ENCODE peak calls at places on chromosome 15, in six cellular contexts. R, E, J, C, Y and V are unnamed samples.

GRCh38 chr15:35654334-35654733 is 108.4 kb upstream of the DPH6 start:
- DNase-seq in E (no peak), C (no peak), R (no peak), J (no peak), Y (no peak), V (no peak)

GRCh38 chr15:29849218-29849617 is 26.9 kb upstream of the TJP1 start:
- DNase-seq in J (no peak), E (no peak), Y (no peak), C (no peak), R (no peak), V (no peak)

GRCh38 chr15:57519806-57520205 is 71.9 kb upstream of the MYZAP start:
- DNase-seq in R (no peak), J (no peak), Y (no peak), E (no peak), C (no peak), V (no peak)

GRCh38 chr15:68536331-68537095 is 42.3 kb upstream of the CORO2B start:
- DNase-seq in J (peak), E (no peak), C (peak), Y (no peak), R (no peak), V (peak)

GRCh38 chr15:97976129-97976528 is 15.6 kb downstream of the ARRDC4 start:
- DNase-seq in E (no peak), J (no peak), Y (no peak), R (no peak), C (no peak), V (no peak)

GRCh38 chr15:37019479-37020433 is 80.6 kb downstream of the MEIS2 start:
- DNase-seq in Y (peak), E (no peak), C (peak), R (no peak), J (peak), V (no peak)

GRCh38 chr15:61137139-61137792 is 91.8 kb downstream of the RORA start:
- DNase-seq in J (no peak), Y (no peak), R (no peak), E (no peak), C (no peak), V (no peak)

GRCh38 chr15:89645680-89646079 is 9.6 kb downstream of the KIF7 start:
- DNase-seq in J (no peak), R (no peak), Y (no peak), C (no peak), E (no peak), V (no peak)

GRCh38 chr15:81922143-81922542 is 123.7 kb downstream of the MEX3B start:
- DNase-seq in Y (no peak), E (no peak), J (no peak), R (no peak), C (no peak), V (no peak)

GRCh38 chr15:92059036-92059970 is 205.8 kb downstream of the SLCO3A1 start:
- DNase-seq in C (no peak), R (no peak), J (no peak), Y (peak), E (no peak), V (no peak)

GRCh38 chr15:38176155-38176554 is 76.5 kb upstream of the SPRED1 start:
- DNase-seq in R (no peak), E (no peak), Y (no peak), J (peak), C (peak), V (peak)

GRCh38 chr15:98294126-98294525 is 333.6 kb downstream of the ARRDC4 start:
- DNase-seq in Y (no peak), C (no peak), R (no peak), J (no peak), E (no peak), V (no peak)

GRCh38 chr15:73906346-73907017 is 19.8 kb upstream of the LOXL1 start:
- DNase-seq in C (no peak), J (no peak), E (peak), Y (no peak), R (no peak), V (no peak)

GRCh38 chr15:79357566-79357965 is 46.7 kb downstream of the TMED3 start:
- DNase-seq in E (no peak), R (no peak), C (no peak), J (no peak), Y (no peak), V (no peak)

GRCh38 chr15:20345401-20345958 is 196.1 kb downstream of the GOLGA6L6 start:
- DNase-seq in E (peak), J (no peak), Y (no peak), R (no peak), C (no peak), V (no peak)

GRCh38 chr15:77143606-77144005 is 72.7 kb upstream of the TSPAN3 start:
- DNase-seq in J (no peak), C (peak), Y (no peak), R (no peak), E (no peak), V (no peak)

GRCh38 chr15:50187525-50187924 is 5.5 kb downstream of the SLC27A2 start:
- DNase-seq in J (no peak), C (no peak), E (no peak), Y (no peak), R (no peak), V (no peak)

GRCh38 chr15:82570721-82571519 is 30.7 kb upstream of the RPS17 start:
- DNase-seq in Y (no peak), R (no peak), E (no peak), C (no peak), J (no peak), V (no peak)

GRCh38 chr15:74695597-74696397 is at the start of gene EDC3:
- DNase-seq in Y (peak), J (peak), E (peak), C (peak), R (peak), V (peak)

GRCh38 chr15:64017082-64017588 is 29.1 kb downstream of the DAPK2 start:
- DNase-seq in Y (peak), C (no peak), R (no peak), J (no peak), E (no peak), V (no peak)

GRCh38 chr15:63408514-63408913 is 26.9 kb upstream of the CA12 start:
- DNase-seq in Y (no peak), J (peak), E (no peak), C (peak), R (no peak), V (no peak)

GRCh38 chr15:78108300-78109084 is 16.1 kb downstream of the SH2D7 start:
- DNase-seq in J (peak), E (peak), C (peak), Y (peak), R (peak), V (peak)

GRCh38 chr15:99172171-99172570 is 67.3 kb downstream of the SYNM start:
- DNase-seq in C (no peak), E (no peak), J (no peak), Y (no peak), R (no peak), V (no peak)

GRCh38 chr15:71374607-71375352 is 259.5 kb downstream of the THSD4 start:
- DNase-seq in J (no peak), R (no peak), C (peak), Y (no peak), E (no peak), V (peak)

GRCh38 chr15:100704281-100705055 is 102.1 kb downstream of the ASB7 start:
- DNase-seq in E (no peak), J (no peak), C (peak), R (no peak), Y (no peak), V (peak)

GRCh38 chr15:90322531-90322930 is 29.6 kb upstream of the ZNF774 start:
- DNase-seq in Y (no peak), C (no peak), J (no peak), R (no peak), E (no peak), V (no peak)

GRCh38 chr15:92071030-92071644 is 217.6 kb downstream of the SLCO3A1 start:
- DNase-seq in C (no peak), R (no peak), Y (peak), J (no peak), E (no peak), V (no peak)

GRCh38 chr15:39680868-39681267 is 100.0 kb downstream of the THBS1 start:
- DNase-seq in C (peak), Y (no peak), R (no peak), J (no peak), E (no peak), V (peak)

GRCh38 chr15:52082197-52083036 is 30.2 kb downstream of the BCL2L10 start:
- DNase-seq in C (no peak), Y (no peak), R (no peak), J (peak), E (no peak), V (no peak)

GRCh38 chr15:49860101-49860500 is 239.3 kb downstream of the DTWD1 start:
- DNase-seq in C (no peak), E (no peak), Y (no peak), J (peak), R (no peak), V (peak)

GRCh38 chr15:80531388-80532184 is 127.4 kb downstream of the ARNT2 start:
- DNase-seq in E (no peak), R (no peak), C (peak), Y (no peak), J (no peak), V (no peak)

GRCh38 chr15:98025237-98025636 is 64.7 kb downstream of the ARRDC4 start:
- DNase-seq in C (peak), Y (no peak), R (no peak), E (no peak), J (peak), V (no peak)

GRCh38 chr15:42716125-42716524 is 20.8 kb downstream of the CDAN1 start:
- DNase-seq in C (no peak), E (no peak), J (no peak), Y (no peak), R (no peak), V (no peak)
- TF ChIP-seq CTCF in C (no peak), E (no peak), J (no peak), Y (no peak), R (no peak), V (no peak)

GRCh38 chr15:83733206-83733605 is 79.3 kb downstream of the ADAMTSL3 start:
- DNase-seq in Y (no peak), C (peak), J (peak), E (no peak), R (no peak), V (no peak)

GRCh38 chr15:83732770-83733169 is 78.8 kb downstream of the ADAMTSL3 start:
- DNase-seq in E (no peak), J (no peak), C (no peak), Y (no peak), R (no peak), V (no peak)

GRCh38 chr15:83732196-83732595 is 78.3 kb downstream of the ADAMTSL3 start:
- DNase-seq in E (no peak), R (no peak), J (no peak), C (no peak), Y (no peak), V (no peak)

GRCh38 chr15:83733691-83734090 is 79.8 kb downstream of the ADAMTSL3 start:
- DNase-seq in Y (no peak), J (no peak), E (no peak), R (no peak), C (no peak), V (no peak)

DNA sequence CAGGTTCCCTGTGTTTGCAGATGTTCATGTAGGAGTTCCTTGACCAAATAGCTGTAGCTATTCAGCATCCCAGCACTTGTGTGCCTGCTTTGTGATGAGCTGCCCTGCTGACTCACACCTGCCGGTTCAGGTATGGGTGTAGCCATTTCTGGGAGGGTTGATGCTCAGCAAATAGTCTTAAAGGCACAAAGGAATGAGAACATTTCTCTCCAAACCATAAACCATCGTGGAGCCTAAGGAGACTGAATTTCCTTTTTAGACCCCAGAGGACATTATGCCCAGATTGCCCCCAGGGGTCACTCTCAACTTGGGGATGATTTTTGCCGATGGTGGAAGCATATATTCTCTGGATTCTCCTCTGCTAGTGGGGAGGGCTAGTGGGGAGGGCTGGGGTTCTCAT is 80.6 kb downstream of the ADAMTSL3 start:
- DNase-seq in Y (peak), J (no peak), C (peak), R (no peak), E (no peak), V (no peak)
- TF ChIP-seq CTCF in Y (peak), J (no peak), C (peak), R (no peak), E (no peak), V (no peak)

GRCh38 chr15:94674251-94674650 is 442.9 kb downstream of the MCTP2 start:
- DNase-seq in R (no peak), E (no peak), J (no peak), Y (no peak), C (no peak), V (no peak)
- TF ChIP-seq CTCF in R (no peak), E (no peak), J (no peak), Y (no peak), C (no peak), V (no peak)

GRCh38 chr15:66188464-66188863 is 65.1 kb downstream of the MEGF11 start:
- DNase-seq in C (no peak), R (no peak), Y (no peak), J (no peak), E (no peak), V (no peak)
- TF ChIP-seq CTCF in C (no peak), R (no peak), Y (no peak), J (no peak), E (no peak), V (no peak)

DNA sequence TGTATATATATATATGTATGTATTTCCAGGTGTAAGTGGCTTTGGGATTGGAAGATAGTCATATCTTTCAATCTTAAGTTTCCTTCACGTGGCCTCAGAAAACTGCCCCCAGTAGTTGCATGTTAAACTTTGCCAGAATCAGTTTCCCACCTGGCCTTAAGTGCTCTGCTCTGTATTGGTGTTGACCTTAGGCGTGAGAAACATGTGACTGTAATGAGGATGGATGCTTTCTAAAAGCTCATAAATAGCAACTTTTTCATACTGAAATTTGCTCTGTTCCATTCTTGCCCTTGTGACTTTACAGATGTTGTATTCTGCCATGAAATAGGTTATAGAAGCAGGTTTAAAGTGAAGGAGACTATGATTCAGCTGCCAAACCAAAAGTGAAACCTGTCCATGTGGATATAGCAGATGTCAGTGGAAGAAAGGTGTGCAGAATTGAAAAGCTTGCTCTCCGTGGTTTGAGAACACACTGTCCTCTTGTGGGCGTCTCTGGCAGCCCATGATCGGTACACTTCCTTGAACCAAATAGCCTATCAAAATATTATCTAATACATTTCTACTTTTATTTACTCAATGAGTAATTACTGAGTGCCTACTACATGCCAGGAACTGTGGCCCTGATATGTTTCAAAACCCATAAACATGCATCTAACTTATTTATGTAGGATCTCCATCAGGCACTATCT is 15.8 kb downstream of the SCG5 start:
- DNase-seq in Y (no peak), J (no peak), R (no peak), C (no peak), E (no peak), V (no peak)
- TF ChIP-seq CTCF in Y (no peak), J (peak), R (no peak), C (no peak), E (no peak), V (no peak)

GRCh38 chr15:58839485-58839884 is 68.4 kb downstream of the MINDY2 start:
- DNase-seq in J (no peak), E (no peak), Y (no peak), R (no peak), C (peak), V (no peak)
- TF ChIP-seq CTCF in J (peak), E (no peak), Y (peak), R (no peak), C (peak), V (peak)